ENCODE peak calls at places on chromosomes 12 and 14, in four cellular contexts. V is OCI-M1, I is tibial artery, C is GM12891. O is an unnamed sample.

GRCh38 chr14:76430475-76430980 is 54.6 kb downstream of the ESRRB start:
- DNase-seq in V (no peak), I (no peak), C (no peak), O (no peak)

GRCh38 chr14:76773188-76773885 is 12.1 kb downstream of the VASH1 start:
- DNase-seq in V (peak; percentile 85), I (peak; percentile 93), C (no peak), O (peak; percentile 29)

GRCh38 chr12:71270057-71270456 is 112.3 kb upstream of the TSPAN8 start:
- DNase-seq in V (peak; percentile 59), I (no peak), C (no peak), O (no peak)

GRCh38 chr14:77965919-77966435 is 166.1 kb downstream of the ADCK1 start:
- DNase-seq in V (peak; percentile 32), I (no peak), C (peak; percentile 53), O (no peak)

GRCh38 chr14:94021001-94021400 is 5.1 kb upstream of the OTUB2 start:
- DNase-seq in V (peak; percentile 6), I (no peak), C (no peak), O (no peak)

GRCh38 chr12:27261866-27262265 is 17.8 kb downstream of the STK38L start:
- DNase-seq in V (no peak), I (no peak), C (no peak), O (no peak)

GRCh38 chr12:114846771-114847170 is 162.8 kb upstream of the TBX3 start:
- DNase-seq in V (no peak), I (no peak), C (no peak), O (no peak)

GRCh38 chr14:89540830-89541470 is 123.9 kb upstream of the FOXN3 start:
- DNase-seq in V (no peak), I (no peak), C (no peak), O (no peak)

GRCh38 chr14:64760146-64760755 is 56.0 kb downstream of the PLEKHG3 start:
- DNase-seq in V (peak; percentile 53), I (peak; percentile 79), C (peak; percentile 70), O (no peak)

GRCh38 chr14:74425525-74426201 is 347 bp downstream of the SYNDIG1L start:
- DNase-seq in V (peak; percentile 38), I (peak; percentile 65), C (peak; percentile 75), O (no peak)

GRCh38 chr14:33642080-33642479 is 308.8 kb downstream of the EGLN3 start:
- DNase-seq in V (no peak), I (no peak), C (no peak), O (no peak)

GRCh38 chr12:79690156-79690605 is 583 bp downstream of the PAWR start:
- DNase-seq in V (no peak), I (peak; percentile 70), C (no peak), O (peak; percentile 71)

GRCh38 chr14:35215110-35215872 is 76.9 kb upstream of the PSMA6 start:
- DNase-seq in V (peak; percentile 24), I (no peak), C (no peak), O (no peak)

GRCh38 chr14:43894534-43894933 is 612.5 kb downstream of the FSCB start:
- DNase-seq in V (peak; percentile 54), I (no peak), C (no peak), O (no peak)

GRCh38 chr12:72738811-72739210 is 466.6 kb downstream of the TRHDE start:
- DNase-seq in V (no peak), I (no peak), C (no peak), O (no peak)